ENCODE peak calls at places on chromosomes 4 and X, in ten cellular contexts. One of them, this sample, is unnamed.

GRCh38 chr4:141058739-141059507 is 74.3 kb downstream of the RNF150 start:
- DNase-seq in mucosa of descending colon: no peak
- DNase-seq in stimulated activated CD4-positive, alpha-beta T cell treated with anti-CD3 and anti-CD28 coated beads, Interleukin-1b, Interleukin-23, amount 100 ng/mL, for 4 hours: no peak
- DNase-seq in H7: no peak
- DNase-seq in G401: no peak
- DNase-seq in occipital lobe: no peak
- DNase-seq in iris pigment epithelial cell: peak; percentile 83
- DNase-seq in activated CD8-positive, alpha-beta memory T cell treated with anti-CD3 and anti-CD28 coated beads for 48 hours: no peak
- DNase-seq in stimulated activated CD8-positive, alpha-beta memory T cell treated with anti-CD3 and anti-CD28 coated beads, Interleukin-2, amount 100 ng/mL, for 48 hours: no peak
- DNase-seq in OCI-M1: no peak
- DNase-seq in this sample: peak; percentile 66

GRCh38 chrX:22220941-22221340 is 51.8 kb upstream of the CBLL2 start:
- DNase-seq in mucosa of descending colon: no peak
- DNase-seq in stimulated activated CD4-positive, alpha-beta T cell treated with anti-CD3 and anti-CD28 coated beads, Interleukin-1b, Interleukin-23, amount 100 ng/mL, for 4 hours: no peak
- DNase-seq in H7: no peak
- DNase-seq in G401: no peak
- DNase-seq in occipital lobe: no peak
- DNase-seq in iris pigment epithelial cell: peak; percentile 60
- DNase-seq in activated CD8-positive, alpha-beta memory T cell treated with anti-CD3 and anti-CD28 coated beads for 48 hours: no peak
- DNase-seq in stimulated activated CD8-positive, alpha-beta memory T cell treated with anti-CD3 and anti-CD28 coated beads, Interleukin-2, amount 100 ng/mL, for 48 hours: no peak
- DNase-seq in OCI-M1: no peak
- DNase-seq in this sample: peak; percentile 40

GRCh38 chr4:32986236-32986635 is 2266.1 kb downstream of the PCDH7 start:
- DNase-seq in mucosa of descending colon: no peak
- DNase-seq in stimulated activated CD4-positive, alpha-beta T cell treated with anti-CD3 and anti-CD28 coated beads, Interleukin-1b, Interleukin-23, amount 100 ng/mL, for 4 hours: no peak
- DNase-seq in H7: no peak
- DNase-seq in G401: no peak
- DNase-seq in occipital lobe: no peak
- DNase-seq in iris pigment epithelial cell: no peak
- DNase-seq in activated CD8-positive, alpha-beta memory T cell treated with anti-CD3 and anti-CD28 coated beads for 48 hours: no peak
- DNase-seq in stimulated activated CD8-positive, alpha-beta memory T cell treated with anti-CD3 and anti-CD28 coated beads, Interleukin-2, amount 100 ng/mL, for 48 hours: no peak
- DNase-seq in OCI-M1: peak; percentile 60
- DNase-seq in this sample: peak; percentile 68

GRCh38 chr4:7336732-7337131 is 98.0 kb downstream of the PSAPL1 start:
- DNase-seq in mucosa of descending colon: no peak
- DNase-seq in stimulated activated CD4-positive, alpha-beta T cell treated with anti-CD3 and anti-CD28 coated beads, Interleukin-1b, Interleukin-23, amount 100 ng/mL, for 4 hours: no peak
- DNase-seq in H7: no peak
- DNase-seq in G401: no peak
- DNase-seq in occipital lobe: no peak
- DNase-seq in iris pigment epithelial cell: no peak
- DNase-seq in activated CD8-positive, alpha-beta memory T cell treated with anti-CD3 and anti-CD28 coated beads for 48 hours: no peak
- DNase-seq in stimulated activated CD8-positive, alpha-beta memory T cell treated with anti-CD3 and anti-CD28 coated beads, Interleukin-2, amount 100 ng/mL, for 48 hours: no peak
- DNase-seq in OCI-M1: no peak
- DNase-seq in this sample: no peak

GRCh38 chr4:175509320-175509719 is 302.7 kb downstream of the GPM6A start:
- DNase-seq in mucosa of descending colon: no peak
- DNase-seq in stimulated activated CD4-positive, alpha-beta T cell treated with anti-CD3 and anti-CD28 coated beads, Interleukin-1b, Interleukin-23, amount 100 ng/mL, for 4 hours: no peak
- DNase-seq in H7: peak; percentile 52
- DNase-seq in G401: no peak
- DNase-seq in occipital lobe: no peak
- DNase-seq in iris pigment epithelial cell: no peak
- DNase-seq in activated CD8-positive, alpha-beta memory T cell treated with anti-CD3 and anti-CD28 coated beads for 48 hours: no peak
- DNase-seq in stimulated activated CD8-positive, alpha-beta memory T cell treated with anti-CD3 and anti-CD28 coated beads, Interleukin-2, amount 100 ng/mL, for 48 hours: no peak
- DNase-seq in OCI-M1: peak; percentile 30
- DNase-seq in this sample: peak; percentile 3

GRCh38 chr4:26821677-26822503 is 38.8 kb upstream of the STIM2 start:
- DNase-seq in mucosa of descending colon: peak; percentile 24
- DNase-seq in stimulated activated CD4-positive, alpha-beta T cell treated with anti-CD3 and anti-CD28 coated beads, Interleukin-1b, Interleukin-23, amount 100 ng/mL, for 4 hours: no peak
- DNase-seq in H7: no peak
- DNase-seq in G401: no peak
- DNase-seq in occipital lobe: no peak
- DNase-seq in iris pigment epithelial cell: peak; percentile 29
- DNase-seq in activated CD8-positive, alpha-beta memory T cell treated with anti-CD3 and anti-CD28 coated beads for 48 hours: no peak
- DNase-seq in stimulated activated CD8-positive, alpha-beta memory T cell treated with anti-CD3 and anti-CD28 coated beads, Interleukin-2, amount 100 ng/mL, for 48 hours: no peak
- DNase-seq in OCI-M1: no peak
- DNase-seq in this sample: no peak

GRCh38 chr4:61984260-61984909 is 784.3 kb downstream of the ADGRL3 start:
- DNase-seq in mucosa of descending colon: no peak
- DNase-seq in stimulated activated CD4-positive, alpha-beta T cell treated with anti-CD3 and anti-CD28 coated beads, Interleukin-1b, Interleukin-23, amount 100 ng/mL, for 4 hours: no peak
- DNase-seq in H7: peak; percentile 1
- DNase-seq in G401: no peak
- DNase-seq in occipital lobe: no peak
- DNase-seq in iris pigment epithelial cell: no peak
- DNase-seq in activated CD8-positive, alpha-beta memory T cell treated with anti-CD3 and anti-CD28 coated beads for 48 hours: no peak
- DNase-seq in stimulated activated CD8-positive, alpha-beta memory T cell treated with anti-CD3 and anti-CD28 coated beads, Interleukin-2, amount 100 ng/mL, for 48 hours: no peak
- DNase-seq in OCI-M1: peak; percentile 7
- DNase-seq in this sample: no peak

GRCh38 chrX:71998836-71999509 is 88.3 kb downstream of the NHSL2 start:
- DNase-seq in mucosa of descending colon: peak; percentile 57
- DNase-seq in stimulated activated CD4-positive, alpha-beta T cell treated with anti-CD3 and anti-CD28 coated beads, Interleukin-1b, Interleukin-23, amount 100 ng/mL, for 4 hours: peak; percentile 36
- DNase-seq in H7: peak; percentile 51
- DNase-seq in G401: peak; percentile 52
- DNase-seq in occipital lobe: no peak
- DNase-seq in iris pigment epithelial cell: peak; percentile 16
- DNase-seq in activated CD8-positive, alpha-beta memory T cell treated with anti-CD3 and anti-CD28 coated beads for 48 hours: no peak
- DNase-seq in stimulated activated CD8-positive, alpha-beta memory T cell treated with anti-CD3 and anti-CD28 coated beads, Interleukin-2, amount 100 ng/mL, for 48 hours: no peak
- DNase-seq in OCI-M1: peak; percentile 70
- DNase-seq in this sample: no peak

GRCh38 chr4:122762520-122762919 is 30.0 kb downstream of the BBS12 start:
- DNase-seq in mucosa of descending colon: no peak
- DNase-seq in stimulated activated CD4-positive, alpha-beta T cell treated with anti-CD3 and anti-CD28 coated beads, Interleukin-1b, Interleukin-23, amount 100 ng/mL, for 4 hours: no peak
- DNase-seq in H7: no peak
- DNase-seq in G401: no peak
- DNase-seq in occipital lobe: no peak
- DNase-seq in iris pigment epithelial cell: no peak
- DNase-seq in activated CD8-positive, alpha-beta memory T cell treated with anti-CD3 and anti-CD28 coated beads for 48 hours: no peak
- DNase-seq in stimulated activated CD8-positive, alpha-beta memory T cell treated with anti-CD3 and anti-CD28 coated beads, Interleukin-2, amount 100 ng/mL, for 48 hours: no peak
- DNase-seq in OCI-M1: no peak
- DNase-seq in this sample: no peak

GRCh38 chr4:137360701-137361213 is 171.5 kb downstream of the PCDH18 start:
- DNase-seq in mucosa of descending colon: no peak
- DNase-seq in stimulated activated CD4-positive, alpha-beta T cell treated with anti-CD3 and anti-CD28 coated beads, Interleukin-1b, Interleukin-23, amount 100 ng/mL, for 4 hours: no peak
- DNase-seq in H7: no peak
- DNase-seq in G401: no peak
- DNase-seq in occipital lobe: no peak
- DNase-seq in iris pigment epithelial cell: peak; percentile 47
- DNase-seq in activated CD8-positive, alpha-beta memory T cell treated with anti-CD3 and anti-CD28 coated beads for 48 hours: no peak
- DNase-seq in stimulated activated CD8-positive, alpha-beta memory T cell treated with anti-CD3 and anti-CD28 coated beads, Interleukin-2, amount 100 ng/mL, for 48 hours: no peak
- DNase-seq in OCI-M1: no peak
- DNase-seq in this sample: no peak

GRCh38 chr4:64822405-64822804 is 413.2 kb upstream of the TECRL start:
- DNase-seq in mucosa of descending colon: no peak
- DNase-seq in stimulated activated CD4-positive, alpha-beta T cell treated with anti-CD3 and anti-CD28 coated beads, Interleukin-1b, Interleukin-23, amount 100 ng/mL, for 4 hours: no peak
- DNase-seq in H7: no peak
- DNase-seq in G401: no peak
- DNase-seq in occipital lobe: no peak
- DNase-seq in iris pigment epithelial cell: no peak
- DNase-seq in activated CD8-positive, alpha-beta memory T cell treated with anti-CD3 and anti-CD28 coated beads for 48 hours: no peak
- DNase-seq in stimulated activated CD8-positive, alpha-beta memory T cell treated with anti-CD3 and anti-CD28 coated beads, Interleukin-2, amount 100 ng/mL, for 48 hours: no peak
- DNase-seq in OCI-M1: no peak
- DNase-seq in this sample: no peak

GRCh38 chr4:81891005-81891795 is 419.5 kb upstream of the RASGEF1B start:
- DNase-seq in mucosa of descending colon: no peak
- DNase-seq in stimulated activated CD4-positive, alpha-beta T cell treated with anti-CD3 and anti-CD28 coated beads, Interleukin-1b, Interleukin-23, amount 100 ng/mL, for 4 hours: no peak
- DNase-seq in H7: no peak
- DNase-seq in G401: no peak
- DNase-seq in occipital lobe: no peak
- DNase-seq in iris pigment epithelial cell: no peak
- DNase-seq in activated CD8-positive, alpha-beta memory T cell treated with anti-CD3 and anti-CD28 coated beads for 48 hours: no peak
- DNase-seq in stimulated activated CD8-positive, alpha-beta memory T cell treated with anti-CD3 and anti-CD28 coated beads, Interleukin-2, amount 100 ng/mL, for 48 hours: no peak
- DNase-seq in OCI-M1: no peak
- DNase-seq in this sample: no peak

GRCh38 chr4:152572417-152573086 is 36.7 kb upstream of the FBXW7 start:
- DNase-seq in mucosa of descending colon: peak; percentile 29
- DNase-seq in stimulated activated CD4-positive, alpha-beta T cell treated with anti-CD3 and anti-CD28 coated beads, Interleukin-1b, Interleukin-23, amount 100 ng/mL, for 4 hours: no peak
- DNase-seq in H7: no peak
- DNase-seq in G401: no peak
- DNase-seq in occipital lobe: no peak
- DNase-seq in iris pigment epithelial cell: peak; percentile 86
- DNase-seq in activated CD8-positive, alpha-beta memory T cell treated with anti-CD3 and anti-CD28 coated beads for 48 hours: no peak
- DNase-seq in stimulated activated CD8-positive, alpha-beta memory T cell treated with anti-CD3 and anti-CD28 coated beads, Interleukin-2, amount 100 ng/mL, for 48 hours: no peak
- DNase-seq in OCI-M1: peak; percentile 89
- DNase-seq in this sample: peak; percentile 99

GRCh38 chr4:65918217-65918616 is 247.9 kb upstream of the EPHA5 start:
- DNase-seq in mucosa of descending colon: no peak
- DNase-seq in stimulated activated CD4-positive, alpha-beta T cell treated with anti-CD3 and anti-CD28 coated beads, Interleukin-1b, Interleukin-23, amount 100 ng/mL, for 4 hours: no peak
- DNase-seq in H7: no peak
- DNase-seq in G401: no peak
- DNase-seq in occipital lobe: no peak
- DNase-seq in iris pigment epithelial cell: peak; percentile 4
- DNase-seq in activated CD8-positive, alpha-beta memory T cell treated with anti-CD3 and anti-CD28 coated beads for 48 hours: no peak
- DNase-seq in stimulated activated CD8-positive, alpha-beta memory T cell treated with anti-CD3 and anti-CD28 coated beads, Interleukin-2, amount 100 ng/mL, for 48 hours: no peak
- DNase-seq in OCI-M1: no peak
- DNase-seq in this sample: no peak

GRCh38 chr4:77827343-77827742 is 8.2 kb upstream of the CNOT6L start:
- DNase-seq in mucosa of descending colon: no peak
- DNase-seq in stimulated activated CD4-positive, alpha-beta T cell treated with anti-CD3 and anti-CD28 coated beads, Interleukin-1b, Interleukin-23, amount 100 ng/mL, for 4 hours: no peak
- DNase-seq in H7: no peak
- DNase-seq in G401: no peak
- DNase-seq in occipital lobe: no peak
- DNase-seq in iris pigment epithelial cell: no peak
- DNase-seq in activated CD8-positive, alpha-beta memory T cell treated with anti-CD3 and anti-CD28 coated beads for 48 hours: no peak
- DNase-seq in stimulated activated CD8-positive, alpha-beta memory T cell treated with anti-CD3 and anti-CD28 coated beads, Interleukin-2, amount 100 ng/mL, for 48 hours: no peak
- DNase-seq in OCI-M1: no peak
- DNase-seq in this sample: no peak

GRCh38 chrX:22095306-22095705 is 63.2 kb downstream of the PHEX start:
- DNase-seq in mucosa of descending colon: peak; percentile 4
- DNase-seq in stimulated activated CD4-positive, alpha-beta T cell treated with anti-CD3 and anti-CD28 coated beads, Interleukin-1b, Interleukin-23, amount 100 ng/mL, for 4 hours: no peak
- DNase-seq in H7: no peak
- DNase-seq in G401: no peak
- DNase-seq in occipital lobe: no peak
- DNase-seq in iris pigment epithelial cell: no peak
- DNase-seq in activated CD8-positive, alpha-beta memory T cell treated with anti-CD3 and anti-CD28 coated beads for 48 hours: no peak
- DNase-seq in stimulated activated CD8-positive, alpha-beta memory T cell treated with anti-CD3 and anti-CD28 coated beads, Interleukin-2, amount 100 ng/mL, for 48 hours: no peak
- DNase-seq in OCI-M1: no peak
- DNase-seq in this sample: peak; percentile 55

GRCh38 chr4:52704133-52704532 is 45.0 kb upstream of the USP46 start:
- DNase-seq in mucosa of descending colon: no peak
- DNase-seq in stimulated activated CD4-positive, alpha-beta T cell treated with anti-CD3 and anti-CD28 coated beads, Interleukin-1b, Interleukin-23, amount 100 ng/mL, for 4 hours: no peak
- DNase-seq in H7: no peak
- DNase-seq in G401: no peak
- DNase-seq in occipital lobe: no peak
- DNase-seq in iris pigment epithelial cell: no peak
- DNase-seq in activated CD8-positive, alpha-beta memory T cell treated with anti-CD3 and anti-CD28 coated beads for 48 hours: no peak
- DNase-seq in stimulated activated CD8-positive, alpha-beta memory T cell treated with anti-CD3 and anti-CD28 coated beads, Interleukin-2, amount 100 ng/mL, for 48 hours: no peak
- DNase-seq in OCI-M1: no peak
- DNase-seq in this sample: no peak

GRCh38 chr4:43251760-43252317 is 359.3 kb downstream of the GRXCR1 start:
- DNase-seq in mucosa of descending colon: no peak
- DNase-seq in stimulated activated CD4-positive, alpha-beta T cell treated with anti-CD3 and anti-CD28 coated beads, Interleukin-1b, Interleukin-23, amount 100 ng/mL, for 4 hours: no peak
- DNase-seq in H7: no peak
- DNase-seq in G401: peak; percentile 81
- DNase-seq in occipital lobe: no peak
- DNase-seq in iris pigment epithelial cell: peak; percentile 43
- DNase-seq in activated CD8-positive, alpha-beta memory T cell treated with anti-CD3 and anti-CD28 coated beads for 48 hours: no peak
- DNase-seq in stimulated activated CD8-positive, alpha-beta memory T cell treated with anti-CD3 and anti-CD28 coated beads, Interleukin-2, amount 100 ng/mL, for 48 hours: no peak
- DNase-seq in OCI-M1: no peak
- DNase-seq in this sample: no peak